ENCODE peak calls at places on chromosomes 3 and 15, in four cellular contexts. F, B, W and T are unnamed samples.

GRCh38 chr3:31157028-31157694 is 262.7 kb upstream of the GADL1 start:
- DNase-seq in B (no peak), W (no peak), F (no peak), T (no peak)

GRCh38 chr3:55486857-55487375 is at the start of gene WNT5A:
- DNase-seq in B (no peak), F (no peak), W (no peak), T (peak; percentile 73)

GRCh38 chr3:5057857-5058324 is 64.2 kb upstream of the ARL8B start:
- DNase-seq in W (peak; percentile 78), F (peak; percentile 85), B (peak; percentile 60), T (peak; percentile 46)

GRCh38 chr3:40179016-40179415 is 130.5 kb upstream of the EIF1B start:
- DNase-seq in W (peak; percentile 58), F (peak; percentile 54), B (peak; percentile 45), T (peak; percentile 63)

GRCh38 chr3:37262816-37263393 is 88.5 kb upstream of the LRRFIP2 start:
- DNase-seq in B (no peak), W (no peak), F (no peak), T (no peak)

GRCh38 chr3:183330881-183331280 is 77.8 kb downstream of the B3GNT5 start:
- DNase-seq in F (no peak), B (no peak), W (peak; percentile 41), T (no peak)

GRCh38 chr3:53161345-53161819 is 373 bp downstream of the PRKCD start:
- DNase-seq in B (no peak), F (no peak), W (no peak), T (no peak)

GRCh38 chr15:57298843-57299550 is 77.3 kb upstream of the CGNL1 start:
- DNase-seq in W (no peak), B (no peak), F (no peak), T (no peak)

GRCh38 chr3:156126467-156126866 is 6.1 kb downstream of the KCNAB1 start:
- DNase-seq in B (no peak), F (no peak), W (no peak), T (no peak)

GRCh38 chr3:12991861-12992281 is 81.4 kb downstream of the IQSEC1 start:
- DNase-seq in F (no peak), B (peak; percentile 49), W (no peak), T (no peak)

GRCh38 chr3:45560270-45561020 is 34.1 kb upstream of the LIMD1 start:
- DNase-seq in W (no peak), F (no peak), B (no peak), T (no peak)

GRCh38 chr3:101999177-101999778 is 150.0 kb downstream of the NFKBIZ start:
- DNase-seq in W (no peak), B (no peak), F (no peak), T (no peak)

GRCh38 chr3:127911421-127911931 is 3.6 kb upstream of the KBTBD12 start:
- DNase-seq in W (no peak), B (no peak), F (no peak), T (no peak)

GRCh38 chr3:140719841-140720240 is 42.0 kb downstream of the TRIM42 start:
- DNase-seq in W (no peak), B (no peak), F (no peak), T (no peak)

DNA sequence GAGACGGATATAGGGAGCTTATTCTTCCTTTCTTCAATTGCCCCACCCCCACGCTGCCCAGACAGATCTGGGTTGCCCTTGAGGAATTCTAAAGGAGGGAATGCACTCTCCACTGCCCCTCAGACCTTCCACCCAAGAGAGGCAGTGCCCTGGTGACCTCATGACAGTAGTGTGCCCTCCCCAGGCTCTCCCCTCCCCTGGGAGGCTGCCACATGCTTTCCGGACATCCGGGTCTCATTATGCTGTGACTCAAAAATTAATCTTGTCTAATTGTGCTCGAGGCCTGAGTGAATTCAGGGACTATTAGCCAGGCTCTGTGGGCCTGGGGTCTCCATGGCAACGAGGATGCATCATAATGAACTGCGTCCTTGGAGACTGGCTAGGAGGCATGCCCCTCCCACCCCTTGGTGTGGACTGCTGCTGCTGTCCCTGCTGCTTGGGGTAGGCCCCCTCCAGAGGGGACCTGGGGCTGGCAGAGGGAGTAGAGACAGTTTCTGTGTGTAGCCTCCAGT is 20.8 kb downstream of the CORO2B start:
- DNase-seq in B (no peak), F (no peak), W (no peak), T (peak; percentile 91)
- TF ChIP-seq ELF1 in B (no peak), F (no peak), W (no peak), T (no peak)

GRCh38 chr3:192875971-192876565 is 41.6 kb downstream of the MB21D2 start:
- DNase-seq in W (no peak), F (no peak), B (peak; percentile 74), T (no peak)
- TF ChIP-seq SIN3A in W (no peak), F (no peak), B (no peak), T (no peak)

GRCh38 chr15:99976811-99977271 is 243.6 kb upstream of the LYSMD4 start:
- DNase-seq in F (no peak), W (no peak), B (no peak), T (no peak)
- TF ChIP-seq ELF1 in F (no peak), W (no peak), B (no peak), T (no peak)

GRCh38 chr3:96983731-96984130 is 169.3 kb downstream of the EPHA6 start:
- DNase-seq in B (no peak), W (no peak), F (no peak), T (no peak)
- TF ChIP-seq SIN3A in B (no peak), W (no peak), F (no peak), T (no peak)

GRCh38 chr3:185059766-185060165 is 93.1 kb downstream of the C3orf70 start:
- DNase-seq in F (no peak), W (no peak), B (no peak), T (no peak)

GRCh38 chr3:185057829-185058228 is 95.0 kb downstream of the C3orf70 start:
- DNase-seq in W (no peak), F (no peak), B (no peak), T (no peak)

GRCh38 chr3:185063431-185063830 is 89.4 kb downstream of the C3orf70 start:
- DNase-seq in W (no peak), B (no peak), F (no peak), T (no peak)

GRCh38 chr3:185062221-185062620 is 90.6 kb downstream of the C3orf70 start:
- DNase-seq in W (no peak), B (no peak), F (no peak), T (no peak)

DNA sequence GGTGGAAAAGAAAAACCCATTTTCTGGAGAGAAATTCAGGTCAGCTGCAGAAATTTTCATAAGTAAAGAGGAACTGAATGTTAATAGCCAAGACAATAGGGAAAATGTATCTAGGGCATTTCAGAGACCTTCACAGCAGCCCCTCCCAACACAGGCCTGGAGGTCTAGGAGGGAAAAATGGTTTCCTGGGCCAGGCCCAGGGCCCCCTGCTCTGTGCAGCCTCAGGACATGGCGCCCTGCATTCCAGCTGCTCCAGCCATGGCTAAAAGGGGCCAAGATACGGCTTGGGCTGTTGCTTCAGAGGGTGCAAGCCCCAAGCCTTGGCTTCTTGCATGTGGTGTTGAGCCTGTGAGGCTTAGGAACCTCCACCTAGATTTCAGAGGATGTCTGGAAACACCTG is 92.2 kb downstream of the C3orf70 start:
- DNase-seq in F (no peak), B (no peak), W (no peak), T (no peak)
- TF ChIP-seq ELF1 in F (no peak), B (no peak), W (no peak), T (no peak)